ENCODE peak calls at places on chromosomes 1 and 21, in ten cellular contexts. M, J, P, Y, L, O, U, B, K and E are unnamed samples.

GRCh38 chr1:211739671-211740411 is 64.4 kb upstream of the NEK2 start:
- DNase-seq in M (no peak), J (no peak), P (no peak), Y (no peak), L (no peak), O (no peak), U (no peak), B (no peak), K (peak; percentile 51), E (no peak)

GRCh38 chr1:55679971-55680370 is 464.8 kb upstream of the USP24 start:
- DNase-seq in M (no peak), J (no peak), P (no peak), Y (no peak), L (no peak), O (no peak), U (no peak), B (no peak), K (no peak), E (no peak)

GRCh38 chr1:26053718-26054572 is 8.0 kb upstream of the SLC30A2 start:
- DNase-seq in M (no peak), J (no peak), P (no peak), Y (no peak), L (no peak), O (no peak), U (no peak), B (no peak), K (no peak), E (no peak)

GRCh38 chr1:244757091-244757939 is 78.1 kb upstream of the COX20 start:
- DNase-seq in M (no peak), J (no peak), P (no peak), Y (no peak), L (no peak), O (no peak), U (peak; percentile 20), B (no peak), K (no peak), E (no peak)

GRCh38 chr1:173356211-173356762 is 120.8 kb upstream of the PRDX6 start:
- DNase-seq in M (no peak), J (no peak), P (no peak), Y (no peak), L (no peak), O (no peak), U (no peak), B (no peak), K (peak; percentile 13), E (no peak)

GRCh38 chr1:160637821-160638539 is 8.9 kb downstream of the SLAMF1 start:
- DNase-seq in M (no peak), J (peak; percentile 53), P (peak; percentile 3), Y (no peak), L (no peak), O (no peak), U (no peak), B (no peak), K (peak; percentile 45), E (no peak)

GRCh38 chr1:150295476-150295875 is 1.8 kb downstream of the MRPS21 start:
- DNase-seq in M (no peak), J (no peak), P (no peak), Y (no peak), L (no peak), O (no peak), U (no peak), B (no peak), K (no peak), E (no peak)

GRCh38 chr1:10152709-10153284 is 57.6 kb upstream of the KIF1B start:
- DNase-seq in M (no peak), J (no peak), P (peak; percentile 46), Y (peak; percentile 29), L (no peak), O (peak; percentile 15), U (peak; percentile 60), B (peak; percentile 29), K (peak; percentile 47), E (no peak)

GRCh38 chr1:222276062-222276461 is 271.8 kb downstream of the HHIPL2 start:
- DNase-seq in M (no peak), J (no peak), P (no peak), Y (no peak), L (no peak), O (no peak), U (no peak), B (no peak), K (no peak), E (no peak)

GRCh38 chr1:43552813-43553212 is 22.1 kb downstream of the PTPRF start:
- DNase-seq in M (peak; percentile 67), J (no peak), P (no peak), Y (no peak), L (peak; percentile 82), O (no peak), U (peak; percentile 70), B (peak; percentile 74), K (no peak), E (peak; percentile 93)

GRCh38 chr1:12629974-12630760 is 12.2 kb upstream of the DHRS3 start:
- DNase-seq in M (no peak), J (no peak), P (no peak), Y (no peak), L (no peak), O (no peak), U (no peak), B (no peak), K (no peak), E (no peak)

GRCh38 chr1:7490576-7490975 is 280.5 kb upstream of the VAMP3 start:
- DNase-seq in M (no peak), J (no peak), P (no peak), Y (no peak), L (no peak), O (no peak), U (no peak), B (no peak), K (no peak), E (no peak)

GRCh38 chr1:94753171-94753972 is 66.8 kb upstream of the SLC44A3 start:
- DNase-seq in M (peak; percentile 81), J (no peak), P (no peak), Y (no peak), L (no peak), O (no peak), U (no peak), B (no peak), K (no peak), E (peak; percentile 67)

GRCh38 chr1:35220976-35221375 is 28.0 kb upstream of the SFPQ start:
- DNase-seq in M (no peak), J (no peak), P (peak; percentile 16), Y (no peak), L (no peak), O (no peak), U (no peak), B (no peak), K (peak; percentile 58), E (no peak)

GRCh38 chr1:41861509-41862410 is 57.0 kb downstream of the HIVEP3 start:
- DNase-seq in M (no peak), J (no peak), P (no peak), Y (no peak), L (no peak), O (no peak), U (no peak), B (no peak), K (no peak), E (no peak)

GRCh38 chr1:11384170-11384554 is 94.8 kb upstream of the DISP3 start:
- DNase-seq in M (no peak), J (no peak), P (no peak), Y (no peak), L (no peak), O (no peak), U (no peak), B (no peak), K (no peak), E (no peak)

GRCh38 chr1:28860332-28861073 is 48.5 kb downstream of the OPRD1 start:
- DNase-seq in M (no peak), J (no peak), P (peak; percentile 11), Y (no peak), L (no peak), O (no peak), U (no peak), B (no peak), K (no peak), E (no peak)

GRCh38 chr1:155976062-155976912 is 2.1 kb downstream of the ARHGEF2 start:
- DNase-seq in M (peak; percentile 77), J (peak; percentile 65), P (peak; percentile 20), Y (no peak), L (no peak), O (peak; percentile 81), U (peak; percentile 81), B (no peak), K (peak; percentile 59), E (peak; percentile 89)

GRCh38 chr21:46356005-46356338 is 32.0 kb downstream of the PCNT start:
- DNase-seq in M (no peak), J (no peak), P (no peak), Y (no peak), L (no peak), O (no peak), U (no peak), B (no peak), K (no peak), E (no peak)

GRCh38 chr1:59071289-59071688 is 225.6 kb upstream of the FGGY start:
- DNase-seq in M (no peak), J (no peak), P (no peak), Y (no peak), L (no peak), O (no peak), U (no peak), B (no peak), K (no peak), E (no peak)